ENCODE peak calls at places on chromosomes 1 and 21, in five cellular contexts. A is RWPE1, R is DND-41, H is small intestine, F is dorsolateral prefrontal cortex. Z is an unnamed sample.

GRCh38 chr1:117821782-117822447 is 107.5 kb downstream of the GDAP2 start:
- DNase-seq in A (peak), R (peak), H (no peak), F (no peak), Z (no peak)

GRCh38 chr1:93779540-93780121 is 98.0 kb upstream of the BCAR3 start:
- DNase-seq in A (peak), R (no peak), H (no peak), F (no peak), Z (no peak)

GRCh38 chr1:224922404-224923164 is 6.9 kb upstream of the DNAH14 start:
- DNase-seq in A (peak), R (peak), H (peak), F (no peak), Z (no peak)

GRCh38 chr1:209732725-209733124 is 23.1 kb upstream of the TRAF3IP3 start:
- DNase-seq in A (no peak), R (no peak), H (no peak), F (no peak), Z (no peak)

GRCh38 chr1:175155473-175155856 is 37.1 kb downstream of the KIAA0040 start:
- DNase-seq in A (no peak), R (no peak), H (no peak), F (no peak), Z (no peak)

GRCh38 chr1:150144606-150145005 is 5.1 kb upstream of the PLEKHO1 start:
- DNase-seq in A (no peak), R (no peak), H (no peak), F (no peak), Z (no peak)

GRCh38 chr1:16173447-16174260 is 17.8 kb upstream of the EPHA2 start:
- DNase-seq in A (peak), R (no peak), H (peak), F (no peak), Z (no peak)

GRCh38 chr21:43608664-43609063 is 50.6 kb downstream of the HSF2BP start:
- DNase-seq in A (no peak), R (no peak), H (no peak), F (no peak), Z (no peak)

GRCh38 chr1:183246436-183246835 is 60.4 kb downstream of the LAMC2 start:
- DNase-seq in A (no peak), R (no peak), H (no peak), F (no peak), Z (no peak)

GRCh38 chr1:88678405-88678804 is 5.7 kb upstream of the PKN2 start:
- DNase-seq in A (no peak), R (no peak), H (peak), F (no peak), Z (no peak)

GRCh38 chr1:147753084-147753483 is 7.3 kb downstream of the GJA5 start:
- DNase-seq in A (no peak), R (no peak), H (no peak), F (no peak), Z (no peak)

GRCh38 chr1:153465728-153466625 is 5.5 kb upstream of the S100A7 start:
- DNase-seq in A (peak), R (peak), H (peak), F (no peak), Z (no peak)

GRCh38 chr1:229716064-229716463 is 90.0 kb downstream of the URB2 start:
- DNase-seq in A (no peak), R (no peak), H (no peak), F (no peak), Z (no peak)

GRCh38 chr1:193125369-193125768 is 3.5 kb downstream of the CDC73 start:
- DNase-seq in A (no peak), R (no peak), H (no peak), F (no peak), Z (no peak)

GRCh38 chr1:115837762-115838421 is 3.0 kb downstream of the NHLH2 start:
- DNase-seq in A (no peak), R (no peak), H (no peak), F (peak), Z (no peak)

GRCh38 chr1:119549719-119550141 is 42.7 kb downstream of the HSD3B1 start:
- DNase-seq in A (peak), R (peak), H (peak), F (no peak), Z (peak)

GRCh38 chr21:33058468-33059318 is 11.2 kb upstream of the OLIG1 start:
- DNase-seq in A (no peak), R (no peak), H (no peak), F (no peak), Z (peak)

GRCh38 chr1:217534566-217534965 is 96.3 kb downstream of the GPATCH2 start:
- DNase-seq in A (no peak), R (no peak), H (peak), F (no peak), Z (no peak)

GRCh38 chr1:199399996-199400714 is 627.4 kb upstream of the NR5A2 start:
- DNase-seq in A (no peak), R (no peak), H (no peak), F (no peak), Z (no peak)

GRCh38 chr1:92784639-92785500 is at the start of gene EVI5:
- DNase-seq in A (peak), R (peak), H (peak), F (peak), Z (peak)

GRCh38 chr1:18479484-18479883 is 1.2 kb upstream of the KLHDC7A start:
- DNase-seq in A (no peak), R (no peak), H (no peak), F (no peak), Z (no peak)

GRCh38 chr1:3062616-3063378 is 6.2 kb upstream of the PRDM16 start:
- DNase-seq in A (no peak), R (no peak), H (no peak), F (no peak), Z (no peak)

GRCh38 chr1:186848509-186849130 is 19.9 kb downstream of the PLA2G4A start:
- DNase-seq in A (no peak), R (no peak), H (peak), F (no peak), Z (no peak)

GRCh38 chr1:198880397-198880796 is 241.6 kb downstream of the PTPRC start:
- DNase-seq in A (no peak), R (no peak), H (no peak), F (no peak), Z (no peak)

GRCh38 chr1:15656464-15656863 is 27.7 kb upstream of the PLEKHM2 start:
- DNase-seq in A (no peak), R (no peak), H (no peak), F (no peak), Z (no peak)

GRCh38 chr1:3993606-3994375 is 93.7 kb upstream of the C1orf174 start:
- DNase-seq in A (no peak), R (no peak), H (no peak), F (no peak), Z (no peak)

GRCh38 chr1:51906306-51907078 is 28.0 kb upstream of the NRDC start:
- DNase-seq in A (no peak), R (no peak), H (no peak), F (no peak), Z (no peak)

GRCh38 chr1:193730017-193730416 is 543.6 kb upstream of the B3GALT2 start:
- DNase-seq in A (no peak), R (no peak), H (no peak), F (no peak), Z (peak)

GRCh38 chr1:229848762-229849677 is 218.0 kb upstream of the GALNT2 start:
- DNase-seq in A (peak), R (peak), H (peak), F (no peak), Z (no peak)

GRCh38 chr1:220391426-220391825 is 119.2 kb upstream of the RAB3GAP2 start:
- DNase-seq in A (peak), R (no peak), H (no peak), F (no peak), Z (no peak)

GRCh38 chr1:41610361-41610760 is 125.9 kb upstream of the EDN2 start:
- DNase-seq in A (no peak), R (peak), H (no peak), F (no peak), Z (no peak)

GRCh38 chr1:220513834-220514233 is 14.1 kb upstream of the MARK1 start:
- DNase-seq in A (no peak), R (no peak), H (no peak), F (no peak), Z (no peak)

GRCh38 chr1:155324717-155325595 is 4.3 kb downstream of the RUSC1 start:
- DNase-seq in A (peak), R (no peak), H (peak), F (no peak), Z (no peak)

GRCh38 chr1:195604287-195604686 is 1004.0 kb downstream of the KCNT2 start:
- DNase-seq in A (peak), R (no peak), H (no peak), F (no peak), Z (no peak)

GRCh38 chr1:117606608-117607261 is 887 bp downstream of the TENT5C start:
- DNase-seq in A (no peak), R (peak), H (peak), F (no peak), Z (no peak)

GRCh38 chr1:154407866-154408777 is 3.0 kb downstream of the IL6R start:
- DNase-seq in A (no peak), R (no peak), H (no peak), F (no peak), Z (no peak)

GRCh38 chr1:114352797-114353196 is 158.2 kb downstream of the TRIM33 start:
- DNase-seq in A (no peak), R (peak), H (no peak), F (no peak), Z (no peak)

GRCh38 chr1:85201340-85202091 is 700 bp upstream of the SYDE2 start:
- DNase-seq in A (peak), R (no peak), H (peak), F (no peak), Z (peak)

GRCh38 chr1:85200870-85201339 is at the start of gene SYDE2:
- DNase-seq in A (peak), R (no peak), H (peak), F (no peak), Z (no peak)

GRCh38 chr1:85202092-85202863 is 1.5 kb upstream of the SYDE2 start:
- DNase-seq in A (peak), R (no peak), H (peak), F (no peak), Z (no peak)

GRCh38 chr1:85203573-85204169 is 2.9 kb upstream of the SYDE2 start:
- DNase-seq in A (no peak), R (no peak), H (no peak), F (no peak), Z (no peak)

GRCh38 chr1:85202864-85203255 is 2.0 kb upstream of the SYDE2 start:
- DNase-seq in A (no peak), R (no peak), H (no peak), F (no peak), Z (no peak)
- H3K27ac ChIP-seq in A (no peak), R (no peak), H (no peak), F (no peak), Z (no peak)

GRCh38 chr21:38503588-38503987 is 5.3 kb upstream of the ERG start:
- DNase-seq in A (peak), R (no peak), H (no peak), F (no peak), Z (no peak)

GRCh38 chr21:38506606-38507331 is 8.5 kb upstream of the ERG start:
- DNase-seq in A (no peak), R (peak), H (peak), F (no peak), Z (no peak)

GRCh38 chr21:38507374-38507942 is 9.2 kb upstream of the ERG start:
- DNase-seq in A (no peak), R (no peak), H (peak), F (no peak), Z (no peak)

GRCh38 chr21:38505654-38506523 is 7.6 kb upstream of the ERG start:
- DNase-seq in A (peak), R (peak), H (peak), F (no peak), Z (no peak)

DNA sequence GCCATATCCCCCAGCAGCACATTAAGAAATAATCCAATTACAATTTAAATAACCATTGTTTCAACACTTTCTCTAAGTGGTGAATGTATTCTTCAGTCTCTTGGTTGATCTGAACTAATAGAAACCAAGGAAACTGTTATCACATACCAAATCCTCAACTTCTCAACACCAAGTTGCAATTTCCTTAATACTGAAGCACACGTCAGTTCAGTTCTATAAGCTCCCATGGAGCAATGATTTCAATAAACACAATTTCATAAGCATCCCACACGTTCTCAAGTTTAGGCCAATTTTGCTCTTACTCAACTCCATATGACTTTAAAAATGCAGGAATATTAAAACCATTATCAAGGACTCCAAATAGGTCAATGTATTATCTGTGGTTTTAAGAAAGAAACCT is 5.8 kb upstream of the ERG start:
- DNase-seq in A (no peak), R (no peak), H (no peak), F (no peak), Z (no peak)
- H3K27ac ChIP-seq in A (no peak), R (no peak), H (no peak), F (no peak), Z (no peak)

GRCh38 chr1:203661572-203661971 is 34.9 kb downstream of the ATP2B4 start:
- DNase-seq in A (no peak), R (no peak), H (peak), F (no peak), Z (no peak)

GRCh38 chr1:203663820-203664219 is 37.2 kb downstream of the ATP2B4 start:
- DNase-seq in A (no peak), R (no peak), H (no peak), F (no peak), Z (no peak)

GRCh38 chr1:203660931-203661484 is 34.4 kb downstream of the ATP2B4 start:
- DNase-seq in A (no peak), R (no peak), H (no peak), F (no peak), Z (no peak)

GRCh38 chr1:203663294-203663693 is 36.7 kb downstream of the ATP2B4 start:
- DNase-seq in A (peak), R (no peak), H (peak), F (no peak), Z (no peak)

GRCh38 chr1:203662821-203663220 is 36.2 kb downstream of the ATP2B4 start:
- DNase-seq in A (no peak), R (no peak), H (no peak), F (no peak), Z (no peak)
- H3K27ac ChIP-seq in A (no peak), R (no peak), H (no peak), F (no peak), Z (no peak)

GRCh38 chr1:12014141-12014981 is 4.9 kb upstream of the MIIP start:
- DNase-seq in A (peak), R (no peak), H (no peak), F (no peak), Z (no peak)
- H3K27ac ChIP-seq in A (peak), R (no peak), H (no peak), F (peak), Z (peak)

GRCh38 chr1:226308166-226308722 is 720 bp downstream of the LIN9 start:
- DNase-seq in A (peak), R (peak), H (peak), F (no peak), Z (no peak)
- H3K27ac ChIP-seq in A (peak), R (peak), H (no peak), F (peak), Z (no peak)

GRCh38 chr1:53116307-53116810 is 26.1 kb downstream of the SLC1A7 start:
- DNase-seq in A (no peak), R (no peak), H (no peak), F (no peak), Z (no peak)
- H3K27ac ChIP-seq in A (no peak), R (no peak), H (peak), F (no peak), Z (no peak)

DNA sequence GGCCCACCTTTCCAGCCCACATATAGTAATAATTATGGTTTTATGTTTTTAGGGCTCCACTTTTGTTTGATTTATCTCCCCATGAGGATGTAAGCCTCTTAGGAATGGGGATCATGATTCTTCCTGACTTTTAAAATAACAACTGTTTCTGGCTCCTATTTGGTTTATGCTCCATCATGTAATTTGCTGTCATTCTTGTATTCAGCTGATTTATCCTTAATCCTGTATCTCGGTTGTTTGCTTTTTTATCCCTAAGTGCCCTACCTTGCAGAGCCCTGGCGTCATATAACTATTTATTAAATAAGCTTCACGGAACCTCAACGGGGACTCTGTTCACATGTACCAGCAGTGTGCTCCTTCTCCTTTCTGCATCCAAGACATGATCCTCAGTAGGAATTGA is 70.7 kb downstream of the RYR2 start:
- DNase-seq in A (no peak), R (no peak), H (no peak), F (no peak), Z (no peak)
- H3K27ac ChIP-seq in A (no peak), R (no peak), H (no peak), F (no peak), Z (no peak)

GRCh38 chr1:205675247-205675646 is 5.1 kb downstream of the SLC45A3 start:
- DNase-seq in A (no peak), R (no peak), H (no peak), F (no peak), Z (no peak)
- H3K27ac ChIP-seq in A (no peak), R (no peak), H (peak), F (peak), Z (peak)